ENCODE peak calls at places on chromosomes 6 and 20, in ten cellular contexts. E is fibroblast of lung; G is right lobe of liver; V is CD8-positive, alpha-beta memory T cell; P is effector memory CD4-positive, alpha-beta T cell; B is tibial artery; L is neuronal stem cell; Y is transverse colon; K is left lung; J is sigmoid colon. M is an unnamed sample.

GRCh38 chr6:34056301-34056700 is 89.6 kb downstream of the GRM4 start:
- DNase-seq in E (peak; percentile 65), K (peak; percentile 87), B (peak; percentile 40), L (peak; percentile 60), P (no peak), Y (peak; percentile 77), J (peak; percentile 84), G (no peak), V (no peak), M (no peak)

GRCh38 chr20:1280421-1281102 is 14.5 kb downstream of the SNPH start:
- DNase-seq in B (no peak), K (no peak), E (no peak), G (no peak), Y (no peak), J (no peak), V (no peak), P (no peak), L (no peak), M (no peak)

GRCh38 chr6:110874880-110875547 is 429 bp downstream of the AMD1 start:
- DNase-seq in V (peak; percentile 37), E (no peak), K (no peak), P (peak; percentile 27), J (peak; percentile 76), L (peak; percentile 32), Y (peak; percentile 63), G (peak; percentile 81), B (peak; percentile 36), M (peak; percentile 17)

GRCh38 chr20:40843251-40843650 is 154.2 kb upstream of the MAFB start:
- DNase-seq in G (no peak), L (no peak), E (peak; percentile 31), J (no peak), V (no peak), B (no peak), K (no peak), P (no peak), Y (no peak), M (no peak)

GRCh38 chr6:5677219-5678000 is 329.3 kb downstream of the NRN1 start:
- DNase-seq in J (no peak), P (no peak), G (no peak), Y (peak; percentile 19), L (no peak), K (no peak), E (no peak), V (no peak), B (no peak), M (no peak)

GRCh38 chr6:23175391-23175790 is 606.0 kb downstream of the HDGFL1 start:
- DNase-seq in P (no peak), B (no peak), Y (no peak), E (peak; percentile 84), L (no peak), V (no peak), J (no peak), G (no peak), K (no peak), M (no peak)

GRCh38 chr6:134217110-134217509 is 100.8 kb downstream of the SGK1 start:
- DNase-seq in B (no peak), G (no peak), L (no peak), Y (no peak), V (no peak), K (no peak), P (no peak), E (no peak), J (no peak), M (no peak)

GRCh38 chr6:160931378-160932343 is 59.9 kb upstream of the MAP3K4 start:
- DNase-seq in V (no peak), J (no peak), B (no peak), L (no peak), K (no peak), P (no peak), G (no peak), Y (no peak), E (no peak), M (no peak)

GRCh38 chr20:57398901-57399535 is 7.8 kb downstream of the RBM38 start:
- DNase-seq in L (no peak), K (peak; percentile 47), E (no peak), G (peak; percentile 29), B (no peak), V (no peak), P (no peak), Y (no peak), J (peak; percentile 63), M (no peak)

GRCh38 chr20:58650181-58650775 is 805 bp upstream of the STX16 start:
- DNase-seq in J (peak; percentile 63), V (peak; percentile 9), G (peak; percentile 67), K (peak; percentile 88), P (peak; percentile 33), B (no peak), E (no peak), L (peak; percentile 40), Y (no peak), M (peak; percentile 25)

GRCh38 chr20:62554898-62555641 is 79.3 kb upstream of the GATA5 start:
- DNase-seq in Y (no peak), P (no peak), B (no peak), G (no peak), V (no peak), L (no peak), E (no peak), K (no peak), J (no peak), M (no peak)

GRCh38 chr6:126258150-126258549 is 81.8 kb upstream of the CENPW start:
- DNase-seq in E (no peak), V (no peak), L (no peak), G (no peak), Y (no peak), K (peak; percentile 53), P (no peak), B (no peak), J (no peak), M (no peak)
- H3K9me3 ChIP-seq in E (no peaks in the 10 kb centered on the region), V (no peaks in the 10 kb centered on the region), L (peaks cover 8% of the 10 kb centered on the region), G (no peaks in the 10 kb centered on the region), Y (peaks cover 3% of the 10 kb centered on the region), K (peaks cover 48% of the 10 kb centered on the region), P (no peaks in the 10 kb centered on the region), B (no peaks in the 10 kb centered on the region), J (no peaks in the 10 kb centered on the region), M (no peaks in the 10 kb centered on the region)

DNA sequence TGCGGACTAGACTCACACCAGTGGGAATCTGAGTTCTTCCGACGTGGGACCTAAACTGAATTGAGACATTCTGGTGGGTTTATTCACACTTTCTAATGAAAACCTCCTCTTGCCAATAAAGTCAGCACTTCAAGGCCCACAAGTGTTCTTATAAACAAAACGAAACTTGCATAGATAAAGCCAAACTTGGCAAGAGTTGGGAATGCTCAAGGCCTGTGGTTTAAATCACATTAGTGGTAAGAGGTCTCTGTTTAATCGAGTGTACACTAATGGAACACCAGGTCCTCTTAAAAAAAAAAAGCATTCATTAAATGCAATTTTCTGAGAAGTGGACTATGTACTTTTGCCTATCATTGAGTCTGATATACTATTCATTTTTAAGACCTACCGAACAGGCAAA is 143.3 kb downstream of the SMOC2 start:
- DNase-seq in K (no peak), J (no peak), L (no peak), E (no peak), V (no peak), G (no peak), B (no peak), Y (no peak), P (no peak), M (no peak)
- H3K9me3 ChIP-seq in K (no peaks in the 10 kb centered on the region), J (no peaks in the 10 kb centered on the region), L (no peaks in the 10 kb centered on the region), E (no peaks in the 10 kb centered on the region), V (no peaks in the 10 kb centered on the region), G (no peaks in the 10 kb centered on the region), B (no peaks in the 10 kb centered on the region), Y (no peaks in the 10 kb centered on the region), P (no peaks in the 10 kb centered on the region), M (no peaks in the 10 kb centered on the region)

GRCh38 chr6:43917878-43918382 is 147.9 kb downstream of the VEGFA start:
- DNase-seq in K (no peak), G (peak; percentile 42), P (no peak), Y (no peak), J (no peak), E (peak; percentile 58), B (no peak), V (no peak), L (no peak), M (no peak)
- H3K9me3 ChIP-seq in K (no peaks in the 10 kb centered on the region), G (no peaks in the 10 kb centered on the region), P (no peaks in the 10 kb centered on the region), Y (no peaks in the 10 kb centered on the region), J (no peaks in the 10 kb centered on the region), E (no peaks in the 10 kb centered on the region), B (no peaks in the 10 kb centered on the region), V (no peaks in the 10 kb centered on the region), L (no peaks in the 10 kb centered on the region), M (no peaks in the 10 kb centered on the region)

GRCh38 chr6:167736486-167737204 is 90.1 kb upstream of the AFDN start:
- DNase-seq in G (peak; percentile 51), P (no peak), L (no peak), E (no peak), V (no peak), J (peak; percentile 51), B (no peak), K (no peak), Y (no peak), M (no peak)

GRCh38 chr6:167738386-167738785 is 88.3 kb upstream of the AFDN start:
- DNase-seq in Y (no peak), E (no peak), J (peak; percentile 35), L (no peak), P (no peak), G (no peak), K (no peak), V (no peak), B (no peak), M (no peak)

GRCh38 chr6:167737205-167737830 is 89.4 kb upstream of the AFDN start:
- DNase-seq in E (no peak), K (no peak), V (no peak), J (peak; percentile 52), Y (no peak), P (no peak), L (no peak), B (no peak), G (no peak), M (no peak)

GRCh38 chr6:167742719-167743303 is 83.9 kb upstream of the AFDN start:
- DNase-seq in V (no peak), G (no peak), E (no peak), J (no peak), B (no peak), L (no peak), Y (no peak), K (no peak), P (no peak), M (no peak)

GRCh38 chr6:167739721-167740475 is 86.8 kb upstream of the AFDN start:
- DNase-seq in P (no peak), E (no peak), G (no peak), J (peak; percentile 49), L (no peak), K (no peak), B (no peak), V (no peak), Y (no peak), M (no peak)
- H3K9me3 ChIP-seq in P (no peaks in the 10 kb centered on the region), E (no peaks in the 10 kb centered on the region), G (no peaks in the 10 kb centered on the region), J (peaks cover 3% of the 10 kb centered on the region), L (peaks cover 5% of the 10 kb centered on the region), K (no peaks in the 10 kb centered on the region), B (no peaks in the 10 kb centered on the region), V (no peaks in the 10 kb centered on the region), Y (no peaks in the 10 kb centered on the region), M (no peaks in the 10 kb centered on the region)

GRCh38 chr6:53343092-53343491 is 5.7 kb downstream of the ELOVL5 start:
- DNase-seq in L (no peak), B (no peak), E (no peak), V (no peak), J (no peak), G (no peak), K (no peak), P (no peak), Y (no peak), M (no peak)
- H3K9me3 ChIP-seq in L (peaks cover 4% of the 10 kb centered on the region), B (no peaks in the 10 kb centered on the region), E (no peaks in the 10 kb centered on the region), V (no peaks in the 10 kb centered on the region), J (no peaks in the 10 kb centered on the region), G (no peaks in the 10 kb centered on the region), K (no peaks in the 10 kb centered on the region), P (no peaks in the 10 kb centered on the region), Y (no peaks in the 10 kb centered on the region), M (no peaks in the 10 kb centered on the region)

GRCh38 chr6:167669553-167669849 is 157.2 kb upstream of the AFDN start:
- DNase-seq in B (no peak), L (no peak), P (no peak), Y (no peak), E (no peak), K (no peak), V (no peak), J (peak; percentile 55), G (no peak), M (no peak)
- H3K9me3 ChIP-seq in B (no peaks in the 10 kb centered on the region), L (no peaks in the 10 kb centered on the region), P (no peaks in the 10 kb centered on the region), Y (no peaks in the 10 kb centered on the region), E (no peaks in the 10 kb centered on the region), K (peaks cover 6% of the 10 kb centered on the region), V (no peaks in the 10 kb centered on the region), J (no peaks in the 10 kb centered on the region), G (no peaks in the 10 kb centered on the region), M (no peaks in the 10 kb centered on the region)